ENCODE peak calls at places on chromosomes 11 and 22, in four cellular contexts. V, K, Q and Y are unnamed samples.

GRCh38 chr11:32005786-32006406 is 85.0 kb upstream of the RCN1 start:
- DNase-seq in V (no peak), K (no peak), Q (peak), Y (no peak)

GRCh38 chr22:38437416-38437815 is 17.6 kb downstream of the KCNJ4 start:
- DNase-seq in V (no peak), K (no peak), Q (peak), Y (no peak)

GRCh38 chr11:111419181-111419580 is 40.1 kb upstream of the POU2AF1 start:
- DNase-seq in V (no peak), K (no peak), Q (no peak), Y (peak)

GRCh38 chr22:28882545-28882877 is 861 bp upstream of the ZNRF3 start:
- DNase-seq in V (no peak), K (no peak), Q (no peak), Y (no peak)

GRCh38 chr11:64799925-64800632 is 2.9 kb downstream of the MAP4K2 start:
- DNase-seq in V (no peak), K (no peak), Q (no peak), Y (peak)

GRCh38 chr11:8092587-8093424 is 11.8 kb downstream of the TUB start:
- DNase-seq in V (no peak), K (peak), Q (peak), Y (no peak)

GRCh38 chr11:62789576-62789975 is 2.2 kb downstream of the TMEM223 start:
- DNase-seq in V (no peak), K (no peak), Q (no peak), Y (no peak)

GRCh38 chr11:30853470-30853869 is 267.3 kb upstream of the MPPED2 start:
- DNase-seq in V (no peak), K (no peak), Q (no peak), Y (no peak)

GRCh38 chr22:34344702-34345101 is 424.4 kb upstream of the LARGE1 start:
- DNase-seq in V (no peak), K (no peak), Q (no peak), Y (no peak)

GRCh38 chr22:36386900-36387663 is 685 bp downstream of the MYH9 start:
- DNase-seq in V (no peak), K (peak), Q (peak), Y (peak)

GRCh38 chr11:83284501-83285051 is 1.6 kb downstream of the CCDC90B start:
- DNase-seq in V (no peak), K (no peak), Q (no peak), Y (no peak)

GRCh38 chr11:83285131-83285770 is 916 bp downstream of the CCDC90B start:
- DNase-seq in V (no peak), K (no peak), Q (no peak), Y (no peak)

GRCh38 chr11:83282084-83282716 is 4.0 kb downstream of the CCDC90B start:
- DNase-seq in V (no peak), K (no peak), Q (no peak), Y (no peak)

GRCh38 chr11:83287631-83288030 is 1.5 kb upstream of the CCDC90B start:
- DNase-seq in V (no peak), K (no peak), Q (no peak), Y (peak)

GRCh38 chr11:83285771-83286528 is at the start of gene CCDC90B:
- DNase-seq in V (peak), K (peak), Q (peak), Y (peak)
- TF ChIP-seq CTCF in V (no peak), K (no peak), Q (peak), Y (no peak)

DNA sequence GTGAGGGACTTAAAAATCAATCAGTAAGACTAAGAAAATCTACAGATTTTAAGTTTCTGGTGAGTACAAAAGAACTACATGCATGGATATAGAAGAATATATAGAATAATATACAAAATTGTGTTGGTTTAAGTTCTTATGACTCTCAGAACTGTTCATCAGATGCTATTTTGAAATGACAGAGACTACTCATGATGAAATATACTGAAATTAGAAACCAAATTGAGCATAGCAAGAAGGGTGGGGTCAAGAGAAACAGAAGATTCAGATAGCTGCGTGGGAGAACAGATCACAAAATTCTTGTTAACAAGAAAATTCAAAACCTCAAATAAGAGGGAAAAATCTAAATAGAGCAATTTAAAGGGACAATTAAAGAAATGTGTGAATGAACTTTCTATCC is 2125.3 kb upstream of the RAG2 start:
- DNase-seq in V (no peak), K (no peak), Q (no peak), Y (no peak)
- TF ChIP-seq CTCF in V (no peak), K (no peak), Q (no peak), Y (no peak)

DNA sequence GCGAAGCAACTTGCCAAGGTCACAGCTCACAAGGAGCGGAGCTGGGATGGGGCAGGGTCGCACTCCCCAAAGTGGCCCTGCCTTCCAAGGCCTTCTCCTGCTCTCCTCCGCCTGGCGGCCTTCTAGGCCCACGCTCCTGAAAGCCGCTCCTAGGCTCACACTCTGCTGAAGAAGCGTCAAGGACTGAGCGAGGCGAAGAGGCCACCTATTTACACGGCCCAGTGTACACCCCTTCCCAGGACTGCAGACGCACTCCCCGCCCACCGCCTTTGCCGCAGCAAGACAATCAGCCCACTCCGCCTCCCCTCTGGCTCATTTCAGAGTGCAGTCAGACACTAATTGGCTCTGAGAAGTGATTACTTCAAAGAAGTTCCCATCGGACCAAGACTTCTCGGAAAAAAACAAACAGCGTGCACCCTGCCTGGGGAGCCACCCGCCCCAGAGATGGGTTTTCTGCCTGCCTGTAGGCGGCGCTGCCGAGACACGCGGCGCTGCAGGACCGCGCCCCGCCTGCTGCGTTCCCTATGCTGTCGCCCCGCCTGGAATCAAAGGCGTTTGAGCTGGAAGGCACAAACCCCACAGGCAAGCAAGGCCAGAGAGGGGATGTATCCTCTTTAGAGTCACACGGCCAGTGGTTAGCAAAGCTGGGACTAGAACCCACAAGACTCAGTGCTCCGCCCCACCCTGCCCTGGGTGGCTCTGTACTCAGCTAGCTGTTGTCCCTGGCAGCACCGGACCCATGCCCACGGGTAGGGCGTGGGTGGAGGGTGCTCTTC is 414.8 kb downstream of the BUD13 start:
- DNase-seq in V (no peak), K (no peak), Q (no peak), Y (no peak)
- TF ChIP-seq CTCF in V (no peak), K (no peak), Q (no peak), Y (no peak)

DNA sequence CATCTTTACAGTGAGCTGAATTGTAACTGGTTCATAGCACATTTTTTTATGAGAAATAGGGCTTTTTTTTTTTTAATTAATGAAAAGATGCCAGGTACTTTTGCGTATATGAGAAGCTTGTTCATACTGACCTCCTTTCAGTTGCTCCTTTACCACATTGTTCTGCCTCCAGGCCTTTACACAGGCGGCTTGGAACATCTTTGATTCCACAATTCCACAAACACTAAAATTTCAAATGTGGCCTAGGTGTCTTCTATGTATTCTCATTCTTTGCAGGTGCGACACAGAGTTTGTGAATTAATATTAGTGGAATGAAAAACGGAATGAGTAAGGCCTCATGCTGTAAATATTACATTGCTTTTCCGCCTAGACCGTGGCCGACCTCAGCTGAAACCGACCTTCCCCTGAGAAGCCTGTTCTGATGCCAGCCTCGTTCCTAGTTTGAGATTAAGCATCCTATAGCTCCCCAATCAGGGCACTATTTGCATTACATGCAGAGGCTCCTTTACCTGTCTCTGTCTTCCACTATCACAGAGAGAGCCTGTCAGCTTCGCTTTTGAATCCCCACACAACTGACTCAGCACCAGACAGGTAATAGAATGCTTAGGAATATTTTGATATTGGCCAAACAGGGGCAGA is 125.8 kb downstream of the LDLRAD3 start:
- DNase-seq in V (no peak), K (no peak), Q (peak), Y (no peak)
- TF ChIP-seq CTCF in V (no peak), K (no peak), Q (peak), Y (no peak)

GRCh38 chr11:20336056-20336455 is 27.5 kb upstream of the HTATIP2 start:
- DNase-seq in V (no peak), K (no peak), Q (no peak), Y (no peak)

GRCh38 chr11:20342347-20343279 is 20.9 kb upstream of the HTATIP2 start:
- DNase-seq in V (no peak), K (no peak), Q (no peak), Y (no peak)

DNA sequence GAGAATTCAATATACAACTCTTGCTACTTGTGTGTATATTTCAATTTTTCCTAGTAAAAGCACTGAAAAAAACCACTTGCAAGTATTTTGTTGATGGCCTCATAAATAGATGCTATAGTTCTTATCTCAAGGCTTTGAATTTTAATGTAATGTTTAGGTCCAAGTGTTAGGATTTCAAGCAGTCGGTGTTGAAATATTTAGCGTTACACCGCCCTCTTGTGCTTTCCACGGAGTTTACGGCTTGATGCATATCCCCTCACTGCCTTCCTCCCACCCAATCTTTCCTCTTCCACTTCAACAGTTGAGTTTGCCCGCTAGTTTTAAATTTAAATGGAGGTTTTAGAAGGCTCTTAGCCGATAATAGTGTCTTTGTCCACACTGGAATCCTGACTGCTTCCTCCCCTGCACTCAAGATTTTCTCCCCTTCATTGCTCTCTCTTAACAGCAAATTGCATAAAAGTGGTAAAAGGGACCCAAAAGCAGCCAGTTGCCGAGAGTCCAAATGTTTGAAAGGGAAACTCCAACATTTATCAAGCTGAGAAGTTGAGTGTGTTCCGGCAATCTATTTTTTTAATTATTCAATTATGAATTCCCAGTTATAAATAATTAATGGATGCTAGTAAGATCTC is 25.9 kb upstream of the HTATIP2 start:
- DNase-seq in V (no peak), K (no peak), Q (peak), Y (no peak)
- TF ChIP-seq CTCF in V (no peak), K (no peak), Q (peak), Y (no peak)

GRCh38 chr11:37525336-37525735 is 927.3 kb upstream of the RAG2 start:
- DNase-seq in V (no peak), K (no peak), Q (peak), Y (no peak)
- TF ChIP-seq CTCF in V (no peak), K (no peak), Q (peak), Y (no peak)